ENCODE peak calls at places on chromosome 19, in six cellular contexts. X is WTC11, I is pancreas, E is NCI-H1436, L is GM03348, D is hypothalamus. R is an unnamed sample.

GRCh38 chr19:13017306-13018036 is 22.2 kb downstream of the NFIX start:
- DNase-seq in I (no peak), X (no peak), L (no peak), E (no peak), D (no peak), R (no peak)

GRCh38 chr19:10009269-10009665 is 1.0 kb downstream of the COL5A3 start:
- DNase-seq in I (peak), X (peak), L (peak), D (peak), E (no peak), R (no peak)

GRCh38 chr19:3725640-3726310 is 17.6 kb downstream of the TJP3 start:
- DNase-seq in D (no peak), I (peak), E (no peak), L (no peak), X (peak), R (no peak)

GRCh38 chr19:51477343-51477742 is 996 bp upstream of the CEACAM18 start:
- DNase-seq in E (no peak), D (no peak), X (no peak), I (no peak), L (no peak), R (no peak)

GRCh38 chr19:11261902-11262839 is at the start of gene DOCK6:
- DNase-seq in D (no peak), I (no peak), E (no peak), L (peak), X (peak), R (no peak)

GRCh38 chr19:4914736-4915501 is 5.6 kb downstream of the UHRF1 start:
- DNase-seq in I (no peak), L (peak), D (no peak), X (no peak), E (no peak), R (peak)

GRCh38 chr19:16153582-16154336 is 10.3 kb downstream of the HSH2D start:
- DNase-seq in L (no peak), X (peak), E (no peak), D (no peak), I (no peak), R (no peak)

GRCh38 chr19:44729516-44730033 is 18.9 kb upstream of the BCL3 start:
- DNase-seq in X (no peak), D (no peak), E (no peak), I (no peak), L (no peak), R (no peak)

GRCh38 chr19:28012361-28012760 is 1200.6 kb downstream of the UQCRFS1 start:
- DNase-seq in I (no peak), X (peak), D (no peak), E (no peak), L (no peak), R (no peak)

GRCh38 chr19:15195381-15195964 is 5.3 kb downstream of the NOTCH3 start:
- DNase-seq in X (peak), E (peak), I (peak), D (no peak), L (peak), R (no peak)

GRCh38 chr19:2976609-2977000 is 759 bp upstream of the TLE6 start:
- DNase-seq in I (no peak), X (no peak), E (no peak), L (no peak), D (no peak), R (no peak)

GRCh38 chr19:47794526-47794925 is 9.8 kb downstream of the TPRX1 start:
- DNase-seq in D (no peak), L (no peak), X (peak), E (no peak), I (no peak), R (no peak)

GRCh38 chr19:35959040-35959967 is 23.1 kb downstream of the LRFN3 start:
- DNase-seq in D (no peak), X (peak), E (no peak), L (peak), I (no peak), R (peak)

GRCh38 chr19:38922482-38922881 is 8.1 kb downstream of the SARS2 start:
- DNase-seq in L (no peak), X (no peak), D (no peak), I (no peak), E (no peak), R (no peak)

GRCh38 chr19:50255115-50255514 is 51.7 kb downstream of the MYH14 start:
- DNase-seq in L (no peak), X (peak), D (no peak), E (no peak), I (no peak), R (no peak)

GRCh38 chr19:12871681-12872080 is 9.6 kb downstream of the DNASE2 start:
- DNase-seq in X (no peak), I (no peak), E (no peak), D (no peak), L (no peak), R (no peak)

GRCh38 chr19:17522988-17523872 is 11.8 kb downstream of the PGLS start:
- DNase-seq in E (no peak), D (no peak), I (peak), X (no peak), L (no peak), R (no peak)

GRCh38 chr19:16836115-16836905 is 7.1 kb downstream of the SIN3B start:
- DNase-seq in I (no peak), E (no peak), D (no peak), L (no peak), X (peak), R (no peak)

GRCh38 chr19:44846455-44847143 is 502 bp downstream of the NECTIN2 start:
- DNase-seq in E (no peak), D (no peak), L (peak), I (peak), X (peak), R (no peak)

GRCh38 chr19:8609210-8610040 is 1.1 kb downstream of the ADAMTS10 start:
- DNase-seq in D (peak), E (no peak), I (peak), X (peak), L (peak), R (peak)

GRCh38 chr19:18219911-18220631 is 6.2 kb downstream of the PDE4C start:
- DNase-seq in I (no peak), X (no peak), L (no peak), D (no peak), E (no peak), R (no peak)

GRCh38 chr19:5691930-5692784 is 2.1 kb downstream of the RPL36 start:
- DNase-seq in D (no peak), X (no peak), E (no peak), I (peak), L (peak), R (no peak)

R was measured in dermis microvascular lymphatic vessel endothelial cell.